ENCODE peak calls at places on chromosomes 13 and 19, in eight cellular contexts. E, M, W, S, Q, T, V and F are unnamed samples.

GRCh38 chr13:31236211-31236786 is 36.5 kb downstream of the B3GLCT start:
- DNase-seq in E (no peak), M (peak; percentile 32), W (peak; percentile 42), S (no peak), Q (no peak), T (no peak), V (no peak), F (peak; percentile 35)

GRCh38 chr13:38350114-38350617 is 515 bp downstream of the UFM1 start:
- DNase-seq in E (peak; percentile 25), M (peak; percentile 68), W (peak; percentile 50), S (peak; percentile 67), Q (no peak), T (peak; percentile 83), V (peak; percentile 13), F (peak; percentile 11)

GRCh38 chr13:55563267-55563666 is 1577.5 kb upstream of the PRR20A start:
- DNase-seq in E (no peak), M (no peak), W (no peak), S (no peak), Q (no peak), T (no peak), V (no peak), F (no peak)

GRCh38 chr19:1223018-1223855 is 14.6 kb downstream of the CBARP start:
- DNase-seq in E (no peak), M (peak; percentile 37), W (no peak), S (no peak), Q (no peak), T (peak; percentile 83), V (no peak), F (no peak)

GRCh38 chr19:58227964-58228583 is 640 bp upstream of the ZNF544 start:
- DNase-seq in E (no peak), M (no peak), W (peak; percentile 4), S (no peak), Q (no peak), T (no peak), V (no peak), F (no peak)

GRCh38 chr13:113927661-113928581 is 46.0 kb downstream of the C13orf46 start:
- DNase-seq in E (no peak), M (peak; percentile 90), W (peak; percentile 71), S (no peak), Q (peak; percentile 99), T (peak; percentile 51), V (no peak), F (peak; percentile 99)

GRCh38 chr19:17687857-17688784 is at the start of gene UNC13A:
- DNase-seq in E (peak; percentile 47), M (peak; percentile 20), W (peak; percentile 33), S (peak; percentile 66), Q (no peak), T (peak; percentile 82), V (peak; percentile 88), F (no peak)

GRCh38 chr13:99143904-99144303 is 56.8 kb upstream of the UBAC2 start:
- DNase-seq in E (no peak), M (no peak), W (no peak), S (no peak), Q (no peak), T (no peak), V (no peak), F (no peak)

GRCh38 chr13:75871059-75871458 is 234.9 kb downstream of the LMO7 start:
- DNase-seq in E (no peak), M (no peak), W (no peak), S (no peak), Q (no peak), T (no peak), V (no peak), F (no peak)

GRCh38 chr13:97627566-97627965 is 193.6 kb downstream of the RAP2A start:
- DNase-seq in E (no peak), M (peak; percentile 87), W (peak; percentile 90), S (peak; percentile 58), Q (peak; percentile 52), T (no peak), V (peak; percentile 17), F (peak; percentile 59)

GRCh38 chr19:10871711-10872550 is 578 bp downstream of the CARM1 start:
- DNase-seq in E (no peak), M (no peak), W (no peak), S (no peak), Q (no peak), T (peak; percentile 88), V (peak; percentile 74), F (no peak)

GRCh38 chr19:10567696-10568443 is 909 bp downstream of the CDKN2D start:
- DNase-seq in E (no peak), M (no peak), W (no peak), S (no peak), Q (no peak), T (no peak), V (no peak), F (no peak)

GRCh38 chr13:113413178-113413897 is 40.0 kb downstream of the ADPRHL1 start:
- DNase-seq in E (no peak), M (peak; percentile 27), W (no peak), S (no peak), Q (no peak), T (peak; percentile 67), V (no peak), F (no peak)

GRCh38 chr19:5558101-5558621 is 9.6 kb downstream of the TINCR start:
- DNase-seq in E (no peak), M (no peak), W (no peak), S (no peak), Q (no peak), T (peak; percentile 2), V (no peak), F (no peak)

GRCh38 chr19:15240539-15240938 is 8.3 kb upstream of the EPHX3 start:
- DNase-seq in E (no peak), M (no peak), W (no peak), S (no peak), Q (no peak), T (no peak), V (no peak), F (no peak)

GRCh38 chr13:101512650-101513049 is 60.2 kb downstream of the ITGBL1 start:
- DNase-seq in E (no peak), M (peak; percentile 85), W (peak; percentile 37), S (no peak), Q (no peak), T (no peak), V (no peak), F (no peak)

GRCh38 chr13:28630864-28631263 is 28.1 kb upstream of the POMP start:
- DNase-seq in E (no peak), M (no peak), W (no peak), S (no peak), Q (no peak), T (no peak), V (no peak), F (no peak)

GRCh38 chr13:113936566-113936965 is 37.3 kb downstream of the C13orf46 start:
- DNase-seq in E (no peak), M (no peak), W (no peak), S (no peak), Q (no peak), T (no peak), V (no peak), F (no peak)

GRCh38 chr13:28531956-28532225 is 37.0 kb upstream of the FLT1 start:
- DNase-seq in E (no peak), M (no peak), W (no peak), S (no peak), Q (no peak), T (no peak), V (no peak), F (no peak)

GRCh38 chr19:2164020-2164988 is 571 bp downstream of the DOT1L start:
- DNase-seq in E (no peak), M (no peak), W (no peak), S (no peak), Q (no peak), T (peak; percentile 84), V (peak; percentile 23), F (no peak)

GRCh38 chr13:90436697-90437096 is 910.8 kb upstream of the MIR17HG start:
- DNase-seq in E (no peak), M (no peak), W (no peak), S (no peak), Q (no peak), T (no peak), V (no peak), F (no peak)
- TF ChIP-seq CTCF in E (no peak), M (no peak), W (no peak), S (no peak), Q (no peak), T (no peak), V (no peak), F (no peak)

GRCh38 chr19:48749571-48750198 is 2.8 kb downstream of the FUT1 start:
- DNase-seq in E (no peak), M (no peak), W (no peak), S (no peak), Q (no peak), T (no peak), V (no peak), F (no peak)

GRCh38 chr19:48751835-48752510 is 468 bp downstream of the FUT1 start:
- DNase-seq in E (no peak), M (no peak), W (no peak), S (no peak), Q (no peak), T (no peak), V (no peak), F (no peak)

GRCh38 chr19:48750351-48750750 is 2.1 kb downstream of the FUT1 start:
- DNase-seq in E (no peak), M (no peak), W (no peak), S (no peak), Q (no peak), T (peak; percentile 78), V (no peak), F (no peak)

GRCh38 chr19:48752511-48753365 is at the start of gene FUT1:
- DNase-seq in E (no peak), M (peak; percentile 40), W (no peak), S (peak; percentile 37), Q (no peak), T (peak; percentile 98), V (peak; percentile 58), F (no peak)

GRCh38 chr19:48750771-48751504 is 1.5 kb downstream of the FUT1 start:
- DNase-seq in E (no peak), M (no peak), W (no peak), S (no peak), Q (no peak), T (peak; percentile 83), V (no peak), F (no peak)
- H3K4me3 ChIP-seq in E (no peak overlapping the region), M (no peak overlapping the region), W (no peak overlapping the region), S (no peak overlapping the region), Q (no peak overlapping the region), T (peak overlapping the region; percentile 65), V (no peak overlapping the region), F (no peak overlapping the region)

DNA sequence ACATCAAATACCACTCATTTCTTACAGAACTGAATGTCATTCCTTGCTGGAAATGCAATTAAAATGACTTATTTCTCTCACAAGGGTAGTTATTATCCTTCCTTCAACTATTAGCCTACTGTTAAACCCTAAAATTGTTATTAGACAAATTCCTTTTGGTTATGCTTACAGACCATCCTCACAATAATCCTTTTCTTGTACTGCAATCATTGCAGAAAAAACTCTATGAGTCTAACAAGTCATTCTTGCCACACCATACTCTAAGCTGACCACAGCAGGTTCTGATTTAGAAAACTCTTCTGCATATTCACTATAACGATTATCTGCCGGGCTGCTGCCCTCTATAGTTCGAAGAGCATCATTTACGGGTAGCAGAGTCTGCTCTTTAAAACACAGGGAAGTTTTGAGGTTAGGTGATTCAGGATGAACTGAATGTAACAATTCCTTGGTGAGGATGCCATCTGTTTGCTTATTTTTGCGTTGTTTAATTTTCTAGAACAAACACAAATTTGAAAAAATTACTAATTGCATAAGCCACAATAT is 38.2 kb downstream of the MTMR6 start:
- DNase-seq in E (no peak), M (peak; percentile 40), W (peak; percentile 36), S (peak; percentile 75), Q (peak; percentile 31), T (no peak), V (no peak), F (peak; percentile 53)
- TF ChIP-seq CTCF in E (peak; percentile 14), M (peak; percentile 54), W (peak; percentile 68), S (peak; percentile 73), Q (peak; percentile 52), T (no peak), V (no peak), F (peak; percentile 56)

GRCh38 chr13:70107125-70107497 is 515 bp upstream of the ATXN8OS start:
- DNase-seq in E (no peak), M (no peak), W (no peak), S (no peak), Q (no peak), T (no peak), V (no peak), F (no peak)
- H3K4me3 ChIP-seq in E (no peak overlapping the region), M (no peak overlapping the region), W (peak overlapping the region; percentile 37), S (peak overlapping the region; percentile 28), Q (no peak overlapping the region), T (peak overlapping the region; percentile 31), V (no peak overlapping the region), F (no peak overlapping the region)